ENCODE peak calls at places on chromosomes 3 and 15, in five cellular contexts. C, J, X, I and U are unnamed samples.

GRCh38 chr3:154421067-154421466 is 8.9 kb downstream of the GPR149 start:
- DNase-seq in C (no peak), J (no peak), X (no peak), I (peak; percentile 45), U (no peak)

GRCh38 chr15:61736792-61737191 is 323.5 kb downstream of the VPS13C start:
- DNase-seq in C (no peak), J (no peak), X (no peak), I (no peak), U (no peak)

GRCh38 chr3:108645364-108645763 is 55.8 kb downstream of the DZIP3 start:
- DNase-seq in C (no peak), J (no peak), X (no peak), I (no peak), U (no peak)

GRCh38 chr3:154971771-154972326 is 108.3 kb upstream of the MME start:
- DNase-seq in C (no peak), J (no peak), X (no peak), I (no peak), U (no peak)

GRCh38 chr3:153103406-153103945 is 58.5 kb upstream of the RAP2B start:
- DNase-seq in C (no peak), J (no peak), X (no peak), I (peak; percentile 24), U (no peak)

GRCh38 chr3:124695369-124695768 is 34.9 kb upstream of the UMPS start:
- DNase-seq in C (no peak), J (no peak), X (no peak), I (no peak), U (no peak)

GRCh38 chr15:53126144-53126543 is 336.0 kb upstream of the ONECUT1 start:
- DNase-seq in C (no peak), J (no peak), X (no peak), I (no peak), U (no peak)

GRCh38 chr3:153291052-153291689 is 129.1 kb downstream of the RAP2B start:
- DNase-seq in C (no peak), J (no peak), X (no peak), I (peak; percentile 23), U (no peak)

GRCh38 chr15:33089878-33090757 is 104.4 kb downstream of the FMN1 start:
- DNase-seq in C (no peak), J (no peak), X (peak; percentile 86), I (peak; percentile 65), U (no peak)

GRCh38 chr3:101513419-101513986 is 491 bp upstream of the SENP7 start:
- DNase-seq in C (no peak), J (no peak), X (peak; percentile 10), I (no peak), U (no peak)

GRCh38 chr15:74867562-74868458 is 5.4 kb downstream of the SCAMP2 start:
- DNase-seq in C (no peak), J (no peak), X (no peak), I (no peak), U (no peak)

GRCh38 chr15:70505971-70506887 is 257.1 kb downstream of the UACA start:
- DNase-seq in C (no peak), J (peak; percentile 38), X (no peak), I (no peak), U (no peak)

GRCh38 chr3:43754316-43754715 is 63.6 kb downstream of the ABHD5 start:
- DNase-seq in C (no peak), J (no peak), X (no peak), I (no peak), U (no peak)

GRCh38 chr3:129226374-129226773 is 23.0 kb upstream of the COPG1 start:
- DNase-seq in C (peak; percentile 31), J (peak; percentile 84), X (no peak), I (no peak), U (no peak)

GRCh38 chr3:72338082-72338941 is 509.9 kb downstream of the SHQ1 start:
- DNase-seq in C (no peak), J (peak; percentile 60), X (no peak), I (no peak), U (no peak)

GRCh38 chr3:66673305-66673704 is 172.5 kb upstream of the LRIG1 start:
- DNase-seq in C (no peak), J (no peak), X (no peak), I (no peak), U (no peak)

GRCh38 chr3:9837701-9838582 is 5.9 kb downstream of the RPUSD3 start:
- DNase-seq in C (no peak), J (no peak), X (no peak), I (no peak), U (no peak)

GRCh38 chr3:120604784-120605183 is 8.6 kb downstream of the NDUFB4 start:
- DNase-seq in C (no peak), J (no peak), X (no peak), I (no peak), U (no peak)

GRCh38 chr3:154758109-154758868 is 321.8 kb upstream of the MME start:
- DNase-seq in C (no peak), J (no peak), X (no peak), I (peak; percentile 48), U (no peak)

GRCh38 chr15:25418202-25418601 is 20.6 kb downstream of the UBE3A start:
- DNase-seq in C (no peak), J (no peak), X (no peak), I (no peak), U (no peak)
- H3K9me3 ChIP-seq in C (no peaks in the 10 kb centered on the region), J (no peaks in the 10 kb centered on the region), X (peaks cover 3% of the 10 kb centered on the region), I (peaks cover 10% of the 10 kb centered on the region), U (no peaks in the 10 kb centered on the region)

DNA sequence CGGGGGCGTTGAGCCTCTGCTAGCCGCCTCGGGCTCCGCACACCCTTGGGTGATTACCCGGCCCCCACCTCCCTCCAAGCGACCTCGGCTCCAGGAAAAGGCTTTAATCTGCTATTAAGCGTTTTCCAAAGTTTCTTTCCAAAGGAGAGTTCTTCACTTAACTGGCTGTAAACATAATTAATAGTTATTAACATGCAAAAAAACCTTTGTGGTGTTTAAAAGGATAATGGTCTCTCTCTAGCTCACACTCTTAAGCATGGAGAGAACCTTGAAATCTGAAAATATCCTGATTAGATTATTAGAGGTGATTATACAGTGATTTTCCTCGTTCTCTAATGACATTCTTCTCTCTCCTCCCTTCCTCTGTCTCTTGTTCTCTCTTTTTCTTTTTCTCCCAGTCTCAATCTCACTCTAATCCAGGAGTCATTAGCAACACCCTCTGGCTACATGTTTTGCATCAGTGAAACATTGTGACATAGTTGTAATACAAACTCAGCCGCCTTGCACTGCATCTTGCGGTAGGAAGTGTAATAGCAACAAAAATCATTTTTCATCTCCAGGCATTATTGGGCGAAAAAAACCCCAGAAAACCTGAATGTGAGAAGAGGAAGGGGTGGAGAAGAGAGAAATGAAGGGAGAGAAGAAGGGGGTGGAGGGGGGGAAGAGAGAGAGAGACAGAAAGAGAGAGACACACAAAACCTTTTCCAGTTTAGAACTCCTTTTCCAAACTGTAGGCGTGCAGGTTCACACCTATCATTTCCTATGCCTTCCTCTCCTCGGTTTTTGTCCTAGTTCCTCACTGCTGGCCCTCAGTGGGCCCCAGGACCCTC is 24.4 kb downstream of the NR2F2 start:
- DNase-seq in C (peak; percentile 63), J (no peak), X (no peak), I (peak; percentile 57), U (no peak)
- H3K27me3 ChIP-seq in C (no peaks in the 10 kb centered on the region), J (peaks cover 94% of the 10 kb centered on the region), X (no peaks in the 10 kb centered on the region), I (peaks cover 90% of the 10 kb centered on the region), U (no peaks in the 10 kb centered on the region)

GRCh38 chr3:26089249-26089648 is 299.4 kb downstream of the OXSM start:
- DNase-seq in C (no peak), J (no peak), X (no peak), I (no peak), U (no peak)

GRCh38 chr3:26091096-26091495 is 301.2 kb downstream of the OXSM start:
- DNase-seq in C (no peak), J (no peak), X (no peak), I (no peak), U (no peak)

GRCh38 chr3:26084629-26085028 is 294.7 kb downstream of the OXSM start:
- DNase-seq in C (no peak), J (no peak), X (no peak), I (no peak), U (no peak)

GRCh38 chr3:26090589-26090988 is 300.7 kb downstream of the OXSM start:
- DNase-seq in C (no peak), J (no peak), X (no peak), I (no peak), U (no peak)

DNA sequence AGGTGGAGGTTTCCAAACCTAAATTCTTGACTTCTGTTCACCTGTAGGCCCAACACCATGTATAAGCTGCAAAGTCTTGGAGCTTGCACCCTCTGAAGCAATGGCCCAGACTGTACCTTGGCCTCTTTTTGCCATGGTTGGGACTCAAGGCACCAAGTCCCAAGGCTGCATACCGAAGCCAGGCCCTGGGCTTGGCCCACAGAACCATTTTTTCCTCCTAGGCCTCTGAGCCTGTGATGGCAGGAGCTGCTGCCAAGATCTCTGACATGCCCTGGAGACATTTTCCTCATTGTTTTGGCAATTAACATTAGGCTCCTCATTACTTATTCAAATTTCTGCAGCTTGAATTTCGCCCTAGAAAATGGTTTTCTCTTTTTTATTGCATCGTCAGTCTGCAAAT is 297.9 kb downstream of the OXSM start:
- DNase-seq in C (no peak), J (peak; percentile 32), X (no peak), I (no peak), U (no peak)
- H3K9me3 ChIP-seq in C (no peaks in the 10 kb centered on the region), J (no peaks in the 10 kb centered on the region), X (peaks cover 3% of the 10 kb centered on the region), I (no peaks in the 10 kb centered on the region), U (no peaks in the 10 kb centered on the region)

DNA sequence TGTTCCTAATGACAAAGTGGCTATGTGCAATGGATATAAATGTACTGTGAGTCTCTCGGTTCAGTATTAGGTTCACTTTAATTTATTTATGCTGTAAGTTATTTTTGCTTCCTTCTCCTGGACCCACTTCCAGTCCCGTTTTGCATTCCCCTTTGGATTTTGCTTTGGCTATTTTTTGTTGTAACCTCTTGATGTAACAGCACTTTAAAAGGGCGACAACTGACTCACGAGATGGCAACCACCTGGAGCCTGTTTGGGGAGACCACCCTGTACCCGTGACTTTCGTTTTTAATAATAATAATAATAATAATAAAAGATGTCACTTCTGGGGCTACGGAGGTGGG is 5.6 kb downstream of the RNU6-1 start:
- DNase-seq in C (no peak), J (no peak), X (no peak), I (no peak), U (no peak)
- H3K27me3 ChIP-seq in C (peaks cover 12% of the 10 kb centered on the region), J (peaks cover 70% of the 10 kb centered on the region), X (peaks cover 75% of the 10 kb centered on the region), I (peaks cover 69% of the 10 kb centered on the region), U (peaks cover 26% of the 10 kb centered on the region)

GRCh38 chr3:121821421-121822199 is 13.2 kb downstream of the IQCB1 start:
- DNase-seq in C (no peak), J (no peak), X (no peak), I (no peak), U (no peak)

GRCh38 chr3:121819236-121819635 is 15.6 kb downstream of the IQCB1 start:
- DNase-seq in C (no peak), J (no peak), X (no peak), I (no peak), U (no peak)

GRCh38 chr3:121818578-121818977 is 16.3 kb downstream of the IQCB1 start:
- DNase-seq in C (no peak), J (no peak), X (no peak), I (no peak), U (no peak)

GRCh38 chr3:121817753-121818152 is 17.1 kb downstream of the IQCB1 start:
- DNase-seq in C (no peak), J (no peak), X (no peak), I (no peak), U (no peak)

DNA sequence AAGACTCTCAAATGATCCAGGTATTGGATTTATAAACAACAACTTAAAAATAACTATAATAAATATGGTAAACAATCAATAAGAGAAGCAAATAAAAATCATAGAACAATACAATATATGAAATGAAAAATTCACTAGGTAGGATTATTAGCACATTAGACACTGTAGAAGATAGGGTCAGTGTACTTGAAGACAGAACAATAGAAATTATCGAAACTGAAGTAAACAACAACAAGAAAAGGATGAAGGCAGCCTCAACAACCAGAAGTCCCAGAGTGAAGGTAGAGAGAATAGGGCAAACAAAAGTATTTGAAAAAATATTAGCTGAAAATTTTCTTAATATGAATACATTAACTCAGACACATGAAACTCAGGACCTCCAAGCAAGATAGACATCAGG is 11.9 kb downstream of the IQCB1 start:
- DNase-seq in C (no peak), J (no peak), X (no peak), I (no peak), U (no peak)
- H3K9me3 ChIP-seq in C (no peaks in the 10 kb centered on the region), J (no peaks in the 10 kb centered on the region), X (no peaks in the 10 kb centered on the region), I (no peaks in the 10 kb centered on the region), U (no peaks in the 10 kb centered on the region)